ENCODE peak calls at places on chromosome 1, in five cellular contexts. K is HCEC 1CT; M is uterus; E is RPMI8226; L is stimulated activated CD4-positive, alpha-beta T cell treated with anti-CD3 and anti-CD28 coated beads, Interleukin-4, amount 100 ng/mL, for 4 hours. P is an unnamed sample.

GRCh38 chr1:185170291-185170848 is 13.4 kb downstream of the SWT1 start:
- DNase-seq in M (peak), E (peak), L (peak), K (peak), P (peak)

GRCh38 chr1:119372493-119373086 is 4.0 kb downstream of the HAO2 start:
- DNase-seq in E (peak), M (no peak), K (peak), L (no peak), P (no peak)

GRCh38 chr1:52707927-52708655 is 9.9 kb upstream of the COA7 start:
- DNase-seq in E (no peak), L (no peak), K (peak), M (no peak), P (no peak)

GRCh38 chr1:221913351-221913750 is 171.5 kb upstream of the DUSP10 start:
- DNase-seq in L (no peak), E (no peak), M (no peak), K (no peak), P (no peak)

GRCh38 chr1:91650764-91651163 is 150.1 kb downstream of the CDC7 start:
- DNase-seq in M (peak), E (peak), K (peak), L (no peak), P (no peak)

GRCh38 chr1:17661546-17662157 is 93.5 kb upstream of the ACTL8 start:
- DNase-seq in E (peak), M (peak), K (peak), L (peak), P (peak)

GRCh38 chr1:7842517-7842916 is 10.3 kb downstream of the UTS2 start:
- DNase-seq in L (no peak), M (no peak), K (no peak), E (peak), P (no peak)

GRCh38 chr1:6357243-6357929 is 36.2 kb downstream of the ACOT7 start:
- DNase-seq in L (no peak), M (no peak), E (peak), K (no peak), P (no peak)

GRCh38 chr1:31214316-31215082 is 25.2 kb downstream of the NKAIN1 start:
- DNase-seq in E (peak), M (no peak), L (no peak), K (no peak), P (no peak)

GRCh38 chr1:21543598-21543997 is 34.4 kb downstream of the ALPL start:
- DNase-seq in E (no peak), L (no peak), K (no peak), M (no peak), P (no peak)

GRCh38 chr1:202014915-202015676 is 4.7 kb downstream of the ELF3 start:
- DNase-seq in E (no peak), M (no peak), K (no peak), L (no peak), P (no peak)

GRCh38 chr1:228003461-228004330 is 3.1 kb upstream of the WNT3A start:
- DNase-seq in L (no peak), K (no peak), M (peak), E (no peak), P (peak)

GRCh38 chr1:21117159-21117953 is 59.3 kb downstream of the EIF4G3 start:
- DNase-seq in M (no peak), L (no peak), E (no peak), K (no peak), P (peak)

GRCh38 chr1:66624412-66625060 is 90.6 kb downstream of the SGIP1 start:
- DNase-seq in M (no peak), E (no peak), L (no peak), K (peak), P (no peak)